ENCODE peak calls at places on chromosomes 7 and 10, in nine cellular contexts. K, B, A, Z, H, P, X, T and W are unnamed samples.

GRCh38 chr10:68327889-68328786 is 3.7 kb upstream of the HNRNPH3 start:
- DNase-seq in K (no peak), B (peak), A (peak), Z (peak), H (no peak), P (peak), X (no peak), T (no peak), W (peak)

GRCh38 chr7:93632371-93632770 is 57.8 kb upstream of the CALCR start:
- DNase-seq in K (no peak), B (no peak), A (no peak), Z (no peak), H (no peak), P (no peak), X (no peak), T (no peak), W (no peak)

GRCh38 chr7:101156277-101156676 is 2.0 kb downstream of the AP1S1 start:
- DNase-seq in K (no peak), B (no peak), A (no peak), Z (no peak), H (peak), P (peak), X (no peak), T (no peak), W (no peak)

GRCh38 chr10:32180354-32181280 is 124.4 kb upstream of the KIF5B start:
- DNase-seq in K (no peak), B (peak), A (no peak), Z (no peak), H (no peak), P (no peak), X (no peak), T (no peak), W (no peak)

GRCh38 chr7:133912916-133913697 is 214.0 kb upstream of the LRGUK start:
- DNase-seq in K (no peak), B (no peak), A (no peak), Z (no peak), H (no peak), P (peak), X (no peak), T (no peak), W (peak)

GRCh38 chr10:116210588-116211346 is 62.2 kb downstream of the GFRA1 start:
- DNase-seq in K (no peak), B (no peak), A (no peak), Z (peak), H (no peak), P (no peak), X (no peak), T (no peak), W (no peak)

GRCh38 chr10:36802523-36803153 is 322.8 kb upstream of the ANKRD30A start:
- DNase-seq in K (no peak), B (no peak), A (no peak), Z (peak), H (no peak), P (peak), X (no peak), T (no peak), W (peak)

GRCh38 chr7:80934286-80934685 is 15.4 kb upstream of the SEMA3C start:
- DNase-seq in K (no peak), B (peak), A (no peak), Z (peak), H (no peak), P (peak), X (no peak), T (no peak), W (peak)

GRCh38 chr10:22849077-22849810 is 78.6 kb upstream of the ARMC3 start:
- DNase-seq in K (peak), B (no peak), A (peak), Z (peak), H (no peak), P (peak), X (no peak), T (no peak), W (peak)

GRCh38 chr7:22665816-22666375 is 61.1 kb upstream of the IL6 start:
- DNase-seq in K (no peak), B (no peak), A (no peak), Z (no peak), H (no peak), P (no peak), X (no peak), T (no peak), W (no peak)

GRCh38 chr10:11631890-11632587 is 20.6 kb upstream of the USP6NL start:
- DNase-seq in K (no peak), B (no peak), A (no peak), Z (no peak), H (no peak), P (no peak), X (no peak), T (no peak), W (no peak)

GRCh38 chr10:86047588-86047987 is 319.0 kb downstream of the GRID1 start:
- DNase-seq in K (no peak), B (no peak), A (no peak), Z (no peak), H (no peak), P (no peak), X (no peak), T (no peak), W (no peak)

GRCh38 chr7:88243345-88243909 is 23.6 kb upstream of the SRI start:
- DNase-seq in K (peak), B (no peak), A (peak), Z (peak), H (peak), P (peak), X (no peak), T (no peak), W (peak)

GRCh38 chr7:135980665-135981180 is 3.6 kb upstream of the MTPN start:
- DNase-seq in K (peak), B (peak), A (no peak), Z (peak), H (no peak), P (peak), X (peak), T (no peak), W (peak)

GRCh38 chr7:151940048-151940845 is 16.0 kb upstream of the GALNTL5 start:
- DNase-seq in K (no peak), B (peak), A (no peak), Z (peak), H (no peak), P (peak), X (no peak), T (no peak), W (peak)

GRCh38 chr10:70780772-70781171 is 4.4 kb downstream of the TBATA start:
- DNase-seq in K (no peak), B (no peak), A (no peak), Z (no peak), H (no peak), P (no peak), X (no peak), T (no peak), W (no peak)

GRCh38 chr7:95509199-95509598 is 23.5 kb downstream of the ASB4 start:
- DNase-seq in K (peak), B (no peak), A (peak), Z (peak), H (peak), P (peak), X (no peak), T (no peak), W (no peak)

GRCh38 chr7:147197006-147197405 is 1080.4 kb downstream of the CNTNAP2 start:
- DNase-seq in K (no peak), B (no peak), A (peak), Z (no peak), H (no peak), P (peak), X (no peak), T (no peak), W (no peak)

GRCh38 chr7:78779788-78780187 is 673.7 kb downstream of the MAGI2 start:
- DNase-seq in K (no peak), B (no peak), A (no peak), Z (no peak), H (no peak), P (no peak), X (no peak), T (no peak), W (no peak)

GRCh38 chr7:99997545-99998137 is 17.8 kb upstream of the ZKSCAN1 start:
- DNase-seq in K (no peak), B (no peak), A (peak), Z (peak), H (peak), P (peak), X (peak), T (no peak), W (peak)

GRCh38 chr7:72118366-72118765 is 293.8 kb downstream of the CALN1 start:
- DNase-seq in K (no peak), B (no peak), A (no peak), Z (no peak), H (no peak), P (no peak), X (no peak), T (no peak), W (no peak)

GRCh38 chr10:14723052-14723689 is 51.5 kb downstream of the FAM107B start:
- DNase-seq in K (no peak), B (no peak), A (no peak), Z (no peak), H (no peak), P (no peak), X (peak), T (no peak), W (no peak)

GRCh38 chr10:114631090-114631677 is 26.9 kb downstream of the ABLIM1 start:
- DNase-seq in K (no peak), B (no peak), A (no peak), Z (no peak), H (no peak), P (no peak), X (no peak), T (no peak), W (no peak)

GRCh38 chr10:114635101-114635500 is 23.0 kb downstream of the ABLIM1 start:
- DNase-seq in K (no peak), B (no peak), A (no peak), Z (no peak), H (no peak), P (no peak), X (no peak), T (no peak), W (no peak)

GRCh38 chr10:114634607-114634974 is 23.5 kb downstream of the ABLIM1 start:
- DNase-seq in K (peak), B (peak), A (peak), Z (peak), H (no peak), P (peak), X (no peak), T (peak), W (peak)

GRCh38 chr10:114631678-114632417 is 26.2 kb downstream of the ABLIM1 start:
- DNase-seq in K (peak), B (no peak), A (peak), Z (no peak), H (peak), P (no peak), X (peak), T (no peak), W (no peak)

DNA sequence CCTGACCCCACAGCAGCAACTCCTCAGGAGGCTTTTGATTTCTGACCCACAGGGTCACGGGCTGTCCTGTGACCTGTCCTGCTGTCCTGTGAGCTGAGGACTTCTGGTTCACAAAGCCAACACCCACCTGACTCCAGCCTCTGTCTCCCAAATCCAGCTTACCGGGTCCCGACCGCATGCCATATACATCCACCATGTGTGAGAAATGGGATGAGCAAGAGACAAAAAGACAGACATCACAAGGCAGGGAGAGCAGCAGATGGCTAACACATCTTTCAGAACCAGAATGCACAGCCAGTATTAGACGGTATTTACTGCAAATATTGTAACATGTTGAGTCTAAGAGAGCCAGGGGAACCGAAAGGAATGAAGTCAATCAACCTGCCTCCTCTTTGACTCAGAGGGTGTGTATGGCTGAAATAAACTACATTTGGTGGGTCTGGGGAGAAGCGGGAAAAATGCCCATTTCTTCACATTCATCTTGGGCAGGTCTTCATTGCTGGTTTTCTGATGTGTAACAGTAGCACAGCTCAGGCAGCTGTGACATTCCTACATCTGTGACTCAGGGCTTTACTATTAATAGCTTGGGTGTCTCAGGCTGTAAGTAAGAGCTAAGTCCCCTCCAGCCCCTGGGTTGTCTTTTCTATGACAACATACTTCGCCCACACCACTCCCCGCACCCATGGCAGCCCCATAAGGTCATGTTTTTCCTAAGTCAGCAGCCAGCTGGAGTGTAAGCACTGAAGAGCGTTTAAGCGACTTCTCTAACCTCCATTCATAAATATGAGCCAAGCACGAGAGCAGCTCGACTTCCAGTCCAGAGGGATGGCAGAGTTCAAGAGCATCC is 25.0 kb downstream of the ABLIM1 start:
- DNase-seq in K (peak), B (peak), A (peak), Z (peak), H (peak), P (peak), X (no peak), T (peak), W (peak)
- H3K4me3 ChIP-seq in K (no peak), B (peak), A (no peak), Z (no peak), H (no peak), P (no peak), X (no peak), T (peak), W (peak)

GRCh38 chr7:116293139-116293538 is 82.8 kb downstream of the TES start:
- DNase-seq in K (no peak), B (no peak), A (no peak), Z (no peak), H (no peak), P (no peak), X (no peak), T (no peak), W (no peak)
- TF ChIP-seq CTCF in K (no peak), B (no peak), A (no peak), Z (peak), H (peak), P (peak), X (no peak), T (peak), W (peak)

DNA sequence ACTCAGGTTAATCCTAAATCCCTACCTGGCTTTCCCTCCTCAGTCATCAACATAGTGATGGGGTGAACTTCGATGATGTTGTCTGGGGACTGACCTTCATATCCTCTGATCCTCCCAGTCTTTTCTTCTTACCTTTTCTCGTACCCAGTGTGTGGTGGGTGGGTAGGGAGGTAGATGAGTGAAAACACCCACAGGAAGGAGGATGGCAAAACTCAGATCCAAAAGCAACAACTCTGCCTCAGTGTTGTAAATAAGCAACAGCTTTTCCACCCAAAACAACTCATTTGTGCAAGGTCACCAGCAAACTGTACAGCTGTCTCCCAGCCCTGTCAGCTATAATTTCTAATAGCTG is 38.6 kb downstream of the VOPP1 start:
- DNase-seq in K (no peak), B (no peak), A (no peak), Z (no peak), H (no peak), P (no peak), X (no peak), T (no peak), W (no peak)
- H3K4me3 ChIP-seq in K (no peak), B (no peak), A (no peak), Z (no peak), H (no peak), P (no peak), X (peak), T (no peak), W (no peak)

DNA sequence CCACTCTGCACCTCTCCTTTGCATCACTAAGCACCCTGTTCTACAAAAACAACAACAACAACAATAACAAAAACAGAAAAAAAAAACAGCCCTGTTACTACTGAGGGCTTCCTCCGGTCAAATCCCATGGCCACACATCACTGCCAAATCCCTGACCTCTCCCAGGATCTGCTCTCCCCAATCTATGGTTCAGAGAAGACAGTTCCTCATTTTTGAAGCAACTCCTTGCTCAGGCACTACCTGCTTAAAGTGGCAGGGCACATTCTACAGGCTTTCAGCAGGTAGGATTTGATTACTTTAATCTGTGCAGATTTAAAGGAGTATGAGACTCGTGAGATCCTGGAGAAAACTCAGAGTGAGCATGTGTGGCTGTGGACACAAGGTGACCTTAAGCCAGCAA is 46.9 kb downstream of the PIK3CG start:
- DNase-seq in K (no peak), B (no peak), A (no peak), Z (no peak), H (no peak), P (no peak), X (no peak), T (no peak), W (no peak)
- TF ChIP-seq CTCF in K (no peak), B (no peak), A (no peak), Z (no peak), H (no peak), P (no peak), X (no peak), T (no peak), W (no peak)

GRCh38 chr7:1411414-1411813 is 47.9 kb downstream of the MICALL2 start:
- DNase-seq in K (no peak), B (no peak), A (no peak), Z (no peak), H (no peak), P (no peak), X (no peak), T (no peak), W (no peak)

GRCh38 chr7:1415389-1415990 is 43.8 kb downstream of the MICALL2 start:
- DNase-seq in K (no peak), B (no peak), A (no peak), Z (no peak), H (no peak), P (no peak), X (no peak), T (no peak), W (no peak)

GRCh38 chr7:1410992-1411391 is 48.3 kb downstream of the MICALL2 start:
- DNase-seq in K (no peak), B (no peak), A (no peak), Z (no peak), H (no peak), P (no peak), X (no peak), T (no peak), W (no peak)

GRCh38 chr7:1413936-1414639 is 45.2 kb downstream of the MICALL2 start:
- DNase-seq in K (no peak), B (no peak), A (no peak), Z (no peak), H (no peak), P (no peak), X (no peak), T (no peak), W (no peak)

GRCh38 chr7:1412322-1413261 is 46.7 kb downstream of the MICALL2 start:
- DNase-seq in K (peak), B (no peak), A (peak), Z (peak), H (peak), P (peak), X (peak), T (peak), W (peak)
- H3K4me3 ChIP-seq in K (no peak), B (no peak), A (no peak), Z (no peak), H (no peak), P (no peak), X (peak), T (no peak), W (no peak)